ENCODE peak calls at places on chromosome 6, in eight cellular contexts. N is activated CD8-positive, alpha-beta memory T cell treated with anti-CD3 and anti-CD28 coated beads for 4 hours; P is caudate nucleus; O is testis; C is WTC11; D is nephron progenitor cell; Z is T-helper 2 cell; A is fibroblast of lung. V is an unnamed sample.

GRCh38 chr6:134517145-134517658 is 199.3 kb upstream of the SGK1 start:
- DNase-seq in N (no peak), P (no peak), O (peak; percentile 77), C (peak; percentile 33), D (peak; percentile 31), Z (no peak), A (peak; percentile 86), V (no peak)

GRCh38 chr6:17004269-17004668 is 97.6 kb upstream of the STMND1 start:
- DNase-seq in N (no peak), P (no peak), O (no peak), C (no peak), D (no peak), Z (no peak), A (no peak), V (no peak)

GRCh38 chr6:170291271-170292110 is 613 bp upstream of the DLL1 start:
- DNase-seq in N (no peak), P (peak; percentile 85), O (peak; percentile 64), C (peak; percentile 91), D (peak; percentile 76), Z (peak; percentile 34), A (no peak), V (peak; percentile 69)

GRCh38 chr6:36590237-36590636 is 3.9 kb upstream of the SRSF3 start:
- DNase-seq in N (no peak), P (no peak), O (no peak), C (peak; percentile 12), D (no peak), Z (no peak), A (peak; percentile 92), V (no peak)

GRCh38 chr6:28747083-28747630 is 176.6 kb downstream of the TRIM27 start:
- DNase-seq in N (no peak), P (no peak), O (no peak), C (no peak), D (no peak), Z (no peak), A (no peak), V (no peak)

GRCh38 chr6:143058987-143059386 is 1.7 kb upstream of the AIG1 start:
- DNase-seq in N (no peak), P (no peak), O (peak; percentile 48), C (no peak), D (no peak), Z (no peak), A (peak; percentile 35), V (no peak)

GRCh38 chr6:4732691-4733315 is 43.4 kb upstream of the CDYL start:
- DNase-seq in N (no peak), P (no peak), O (peak; percentile 71), C (peak; percentile 35), D (peak; percentile 27), Z (no peak), A (peak; percentile 96), V (no peak)

GRCh38 chr6:33018904-33019303 is 9.5 kb upstream of the HLA-DOA start:
- DNase-seq in N (no peak), P (peak; percentile 17), O (peak; percentile 63), C (no peak), D (no peak), Z (no peak), A (no peak), V (no peak)

GRCh38 chr6:144878577-144878976 is 593.4 kb downstream of the UTRN start:
- DNase-seq in N (no peak), P (no peak), O (no peak), C (no peak), D (no peak), Z (no peak), A (no peak), V (no peak)

GRCh38 chr6:36958775-36959554 is 4.4 kb downstream of the PI16 start:
- DNase-seq in N (no peak), P (no peak), O (no peak), C (peak; percentile 75), D (no peak), Z (no peak), A (no peak), V (no peak)

GRCh38 chr6:33213166-33213988 is 5.1 kb downstream of the RING1 start:
- DNase-seq in N (no peak), P (peak; percentile 72), O (no peak), C (peak; percentile 68), D (peak; percentile 55), Z (no peak), A (no peak), V (no peak)

GRCh38 chr6:101663099-101663498 is 269.6 kb downstream of the GRIK2 start:
- DNase-seq in N (no peak), P (no peak), O (no peak), C (no peak), D (no peak), Z (no peak), A (no peak), V (no peak)

GRCh38 chr6:98142839-98143238 is 691.5 kb upstream of the POU3F2 start:
- DNase-seq in N (no peak), P (no peak), O (no peak), C (no peak), D (no peak), Z (no peak), A (no peak), V (no peak)

GRCh38 chr6:93394471-93394870 is 24.9 kb downstream of the EPHA7 start:
- DNase-seq in N (no peak), P (no peak), O (no peak), C (no peak), D (no peak), Z (no peak), A (no peak), V (no peak)

GRCh38 chr6:27505209-27506027 is 32.5 kb upstream of the ZNF184 start:
- DNase-seq in N (no peak), P (peak; percentile 15), O (peak; percentile 80), C (peak; percentile 91), D (peak; percentile 51), Z (peak; percentile 36), A (peak; percentile 75), V (no peak)

GRCh38 chr6:81786159-81786558 is 33.7 kb upstream of the TENT5A start:
- DNase-seq in N (no peak), P (no peak), O (no peak), C (no peak), D (no peak), Z (no peak), A (peak; percentile 20), V (no peak)

GRCh38 chr6:88374556-88374955 is 208.4 kb upstream of the CNR1 start:
- DNase-seq in N (no peak), P (no peak), O (no peak), C (no peak), D (no peak), Z (no peak), A (no peak), V (no peak)

GRCh38 chr6:104595315-104595820 is 264.4 kb downstream of the HACE1 start:
- DNase-seq in N (no peak), P (no peak), O (no peak), C (no peak), D (no peak), Z (no peak), A (peak; percentile 50), V (no peak)

GRCh38 chr6:112199001-112199403 is 55.4 kb downstream of the LAMA4 start:
- DNase-seq in N (no peak), P (no peak), O (no peak), C (no peak), D (no peak), Z (no peak), A (no peak), V (no peak)

GRCh38 chr6:113732384-113732966 is 124.7 kb upstream of the MARCKS start:
- DNase-seq in N (no peak), P (peak; percentile 63), O (peak; percentile 16), C (no peak), D (peak; percentile 9), Z (no peak), A (peak; percentile 21), V (no peak)